ENCODE peak calls at places on chromosome 15, in six cellular contexts. W is stimulated activated CD4-positive, alpha-beta T cell treated with anti-CD3 and anti-CD28 coated beads, Interleukin-15, amount 100 ng/mL, for 1 hour; K is left ventricle myocardium inferior; S is activated T-helper 9 cell treated with anti-CD3 and anti-CD28 coated beads, Interleukin-2, amount 50 U/mL, for 16 hours; F is B cell; U is putamen. V is an unnamed sample.

GRCh38 chr15:60070838-60071493 is 66.9 kb downstream of the FOXB1 start:
- DNase-seq in W (no peak), K (no peak), S (no peak), F (no peak), U (no peak), V (peak)

GRCh38 chr15:78620021-78620838 is 566 bp downstream of the CHRNA3 start:
- DNase-seq in W (no peak), K (no peak), S (no peak), F (peak), U (no peak), V (no peak)

GRCh38 chr15:79846539-79846938 is 50.3 kb downstream of the MTHFS start:
- DNase-seq in W (no peak), K (no peak), S (no peak), F (no peak), U (no peak), V (no peak)

GRCh38 chr15:26287381-26287780 is 424.3 kb upstream of the ATP10A start:
- DNase-seq in W (no peak), K (no peak), S (no peak), F (no peak), U (no peak), V (no peak)

GRCh38 chr15:90362936-90363212 is 10.8 kb downstream of the ZNF774 start:
- DNase-seq in W (no peak), K (no peak), S (no peak), F (no peak), U (peak), V (peak)

GRCh38 chr15:31483924-31484368 is 157.3 kb downstream of the KLF13 start:
- DNase-seq in W (no peak), K (no peak), S (peak), F (no peak), U (no peak), V (no peak)

GRCh38 chr15:60605879-60606304 is 127.0 kb upstream of the ICE2 start:
- DNase-seq in W (no peak), K (peak), S (no peak), F (no peak), U (no peak), V (no peak)

GRCh38 chr15:69782809-69783208 is 314.9 kb downstream of the TLE3 start:
- DNase-seq in W (no peak), K (no peak), S (no peak), F (no peak), U (no peak), V (no peak)

GRCh38 chr15:100879461-100880138 is at the start of gene ALDH1A3:
- DNase-seq in W (no peak), K (peak), S (no peak), F (peak), U (no peak), V (peak)

GRCh38 chr15:45458746-45459403 is 63.7 kb downstream of the SLC30A4 start:
- DNase-seq in W (peak), K (peak), S (peak), F (peak), U (peak), V (peak)

GRCh38 chr15:90818251-90819210 is 49.9 kb upstream of the FURIN start:
- DNase-seq in W (no peak), K (peak), S (no peak), F (peak), U (no peak), V (no peak)

GRCh38 chr15:39124925-39125625 is 455.8 kb upstream of the THBS1 start:
- DNase-seq in W (no peak), K (no peak), S (no peak), F (no peak), U (no peak), V (no peak)

GRCh38 chr15:71588746-71589145 is 221.6 kb upstream of the NR2E3 start:
- DNase-seq in W (no peak), K (no peak), S (no peak), F (no peak), U (no peak), V (peak)

GRCh38 chr15:43390723-43391122 is 19.8 kb downstream of the TUBGCP4 start:
- DNase-seq in W (no peak), K (no peak), S (no peak), F (no peak), U (no peak), V (peak)

GRCh38 chr15:28947241-28947674 is 61.5 kb downstream of the APBA2 start:
- DNase-seq in W (no peak), K (no peak), S (no peak), F (no peak), U (no peak), V (no peak)

GRCh38 chr15:31471731-31472430 is 145.2 kb downstream of the KLF13 start:
- DNase-seq in W (no peak), K (no peak), S (no peak), F (no peak), U (no peak), V (no peak)

GRCh38 chr15:56772868-56773639 is 39.7 kb upstream of the ZNF280D start:
- DNase-seq in W (no peak), K (no peak), S (no peak), F (no peak), U (no peak), V (no peak)

GRCh38 chr15:40273428-40273827 is 9.4 kb downstream of the ANKRD63 start:
- DNase-seq in W (no peak), K (no peak), S (no peak), F (no peak), U (no peak), V (no peak)

GRCh38 chr15:81312790-81313543 is 11.0 kb downstream of the STARD5 start:
- DNase-seq in W (no peak), K (peak), S (no peak), F (no peak), U (no peak), V (peak)

GRCh38 chr15:92624401-92624991 is 31.1 kb downstream of the FAM174B start:
- DNase-seq in W (no peak), K (peak), S (no peak), F (no peak), U (peak), V (no peak)

GRCh38 chr15:34810455-34811146 is 15.3 kb upstream of the ACTC1 start:
- DNase-seq in W (no peak), K (no peak), S (no peak), F (no peak), U (no peak), V (no peak)

GRCh38 chr15:52183562-52184173 is 7.5 kb downstream of the GNB5 start:
- DNase-seq in W (no peak), K (no peak), S (no peak), F (no peak), U (no peak), V (no peak)

GRCh38 chr15:70722266-70723123 is 40.9 kb downstream of the UACA start:
- DNase-seq in W (no peak), K (no peak), S (no peak), F (peak), U (no peak), V (no peak)

V was measured in Caki2.